ENCODE peak calls at places on chromosomes 16 and 17, in seven cellular contexts. X is lower lobe of right lung, O is fibroblast of pulmonary artery, H is colonic mucosa, L is foreskin fibroblast, A is AG09309, P is lung. K is an unnamed sample.

GRCh38 chr16:3180445-3180878 is 7.5 kb upstream of the OR1F1 start:
- DNase-seq in P (no peak), H (no peak), A (no peak), X (no peak), O (no peak), L (no peak), K (no peak)

GRCh38 chr17:14304222-14304844 is 3.5 kb downstream of the HS3ST3B1 start:
- DNase-seq in X (no peak), A (no peak), L (no peak), P (peak), O (no peak), H (no peak), K (no peak)

GRCh38 chr17:49576121-49576905 is 642 bp downstream of the NXPH3 start:
- DNase-seq in P (no peak), X (no peak), H (no peak), L (peak), O (peak), A (no peak), K (no peak)

GRCh38 chr16:31700200-31700529 is 172.5 kb downstream of the AHSP start:
- DNase-seq in H (no peak), P (no peak), A (no peak), O (no peak), X (no peak), L (peak), K (no peak)

GRCh38 chr17:66684716-66685115 is 150.2 kb upstream of the CACNG5 start:
- DNase-seq in O (no peak), X (no peak), L (no peak), P (no peak), A (no peak), H (no peak), K (no peak)

GRCh38 chr16:56372013-56372634 is 53.2 kb downstream of the AMFR start:
- DNase-seq in O (no peak), L (no peak), A (no peak), H (no peak), X (no peak), P (no peak), K (no peak)

GRCh38 chr17:78294776-78295175 is 63.3 kb downstream of the TMEM235 start:
- DNase-seq in A (peak), O (peak), L (peak), P (no peak), X (no peak), H (no peak), K (no peak)

GRCh38 chr16:89357460-89357859 is 132.9 kb downstream of the ANKRD11 start:
- DNase-seq in A (no peak), X (no peak), P (no peak), O (no peak), H (no peak), L (no peak), K (peak)

GRCh38 chr17:12296120-12296727 is 275.5 kb downstream of the MAP2K4 start:
- DNase-seq in H (no peak), O (no peak), L (no peak), A (no peak), P (no peak), X (no peak), K (no peak)

GRCh38 chr17:1423456-1424135 is 23.6 kb upstream of the YWHAE start:
- DNase-seq in O (no peak), L (no peak), P (peak), H (no peak), A (no peak), X (no peak), K (no peak)

GRCh38 chr17:82985973-82986372 is 93.4 kb upstream of the METRNL start:
- DNase-seq in O (peak), H (no peak), L (peak), A (no peak), X (peak), P (peak), K (no peak)

GRCh38 chr16:86986136-86986535 is 331.1 kb downstream of the C16orf95 start:
- DNase-seq in H (no peak), X (no peak), A (no peak), P (no peak), O (no peak), L (no peak), K (no peak)

GRCh38 chr17:49353607-49354006 is 8.4 kb downstream of the ZNF652 start:
- DNase-seq in X (no peak), P (no peak), L (no peak), O (no peak), A (no peak), H (no peak), K (no peak)

GRCh38 chr16:30731411-30731810 is 16.8 kb upstream of the PHKG2 start:
- DNase-seq in X (no peak), H (no peak), O (no peak), L (no peak), P (no peak), A (no peak), K (peak)

GRCh38 chr17:65158081-65158480 is 20.9 kb downstream of the RGS9 start:
- DNase-seq in P (no peak), X (no peak), H (no peak), L (no peak), O (no peak), A (no peak), K (no peak)

GRCh38 chr17:39740357-39741111 is 2.8 kb downstream of the GRB7 start:
- DNase-seq in A (no peak), H (peak), X (no peak), L (peak), O (peak), P (no peak), K (no peak)

GRCh38 chr17:65593092-65593869 is 31.8 kb upstream of the AXIN2 start:
- DNase-seq in H (no peak), O (no peak), A (no peak), X (no peak), L (no peak), P (no peak), K (no peak)

GRCh38 chr16:16045311-16045710 is 95.9 kb downstream of the ABCC1 start:
- DNase-seq in L (no peak), O (peak), P (no peak), A (no peak), H (no peak), X (no peak), K (no peak)

GRCh38 chr16:87017388-87018012 is 299.7 kb downstream of the C16orf95 start:
- DNase-seq in O (peak), X (no peak), P (no peak), H (no peak), L (peak), A (peak), K (no peak)

GRCh38 chr17:42155614-42156045 is 841 bp upstream of the RAB5C start:
- DNase-seq in O (no peak), A (no peak), P (no peak), H (no peak), X (no peak), L (no peak), K (no peak)

GRCh38 chr17:21157586-21158370 is 31.0 kb downstream of the DHRS7B start:
- DNase-seq in H (no peak), L (no peak), P (no peak), X (no peak), A (no peak), O (no peak), K (no peak)

GRCh38 chr16:69712277-69712676 is 14.1 kb downstream of the NQO1 start:
- DNase-seq in X (no peak), O (no peak), A (no peak), H (no peak), L (no peak), P (no peak), K (no peak)

GRCh38 chr16:87240211-87241134 is 76.7 kb downstream of the C16orf95 start:
- DNase-seq in H (peak), L (peak), P (no peak), X (no peak), A (peak), O (no peak), K (no peak)

DNA sequence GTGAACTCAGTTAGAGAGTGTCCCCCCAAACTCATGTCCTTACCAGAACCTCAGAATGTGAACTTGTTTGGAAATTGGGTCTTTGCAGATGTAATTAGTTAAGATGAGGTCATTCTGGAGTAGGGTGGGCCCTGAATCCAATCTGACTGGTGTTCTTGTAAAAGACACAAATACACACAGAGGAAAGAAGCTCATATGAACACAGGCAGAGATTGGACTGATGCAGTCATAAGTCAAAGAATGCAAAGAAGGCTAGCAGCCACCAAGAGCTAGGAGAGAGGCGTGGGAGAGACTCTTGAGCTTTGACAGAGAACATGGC is 2.1 kb upstream of the NAGPA start:
- DNase-seq in L (no peak), X (no peak), A (no peak), H (no peak), O (no peak), P (no peak), K (no peak)
- TF ChIP-seq CTCF in L (no peak), X (no peak), A (no peak), H (no peak), O (no peak), P (no peak), K (no peak)

GRCh38 chr16:50273382-50273690 is 7.0 kb downstream of the ADCY7 start:
- DNase-seq in L (no peak), P (no peak), O (no peak), H (no peak), X (no peak), A (no peak), K (no peak)

GRCh38 chr16:50273888-50274770 is 7.8 kb downstream of the ADCY7 start:
- DNase-seq in A (no peak), O (no peak), X (peak), P (no peak), H (peak), L (no peak), K (no peak)

GRCh38 chr16:50276128-50276444 is 9.7 kb downstream of the ADCY7 start:
- DNase-seq in O (no peak), H (no peak), X (no peak), A (no peak), P (no peak), L (no peak), K (no peak)

GRCh38 chr16:50275428-50276127 is 9.2 kb downstream of the ADCY7 start:
- DNase-seq in X (no peak), O (no peak), A (no peak), H (no peak), P (no peak), L (no peak), K (no peak)

GRCh38 chr16:50274771-50275415 is 8.5 kb downstream of the ADCY7 start:
- DNase-seq in O (no peak), P (no peak), H (no peak), A (no peak), X (no peak), L (no peak), K (no peak)
- H3K4me3 ChIP-seq in O (no peak), P (peak), H (peak), A (no peak), X (peak), L (no peak), K (peak)

GRCh38 chr17:33016920-33017319 is 25.3 kb downstream of the SPACA3 start:
- DNase-seq in X (no peak), L (no peak), O (no peak), P (no peak), A (no peak), H (no peak), K (no peak)
- TF ChIP-seq CTCF in X (no peak), L (no peak), O (no peak), P (no peak), A (peak), H (no peak), K (no peak)

GRCh38 chr17:57433396-57433944 is 177.1 kb downstream of the MSI2 start:
- DNase-seq in O (no peak), H (no peak), P (no peak), X (no peak), A (no peak), L (no peak), K (no peak)

GRCh38 chr17:57431415-57431814 is 175.1 kb downstream of the MSI2 start:
- DNase-seq in P (no peak), A (no peak), X (no peak), H (no peak), L (no peak), O (no peak), K (no peak)

GRCh38 chr17:57429966-57430365 is 173.6 kb downstream of the MSI2 start:
- DNase-seq in X (no peak), P (no peak), O (no peak), H (no peak), A (no peak), L (no peak), K (no peak)

GRCh38 chr17:57434361-57434760 is 178.0 kb downstream of the MSI2 start:
- DNase-seq in O (no peak), A (no peak), X (no peak), H (no peak), L (no peak), P (no peak), K (no peak)

GRCh38 chr17:57432507-57433277 is 176.4 kb downstream of the MSI2 start:
- DNase-seq in O (no peak), X (no peak), H (no peak), A (no peak), P (no peak), L (no peak), K (no peak)
- H3K4me3 ChIP-seq in O (no peak), X (no peak), H (no peak), A (no peak), P (no peak), L (no peak), K (no peak)

GRCh38 chr16:26765087-26765486 is 301.6 kb upstream of the C16orf82 start:
- DNase-seq in P (no peak), A (no peak), X (no peak), L (no peak), O (no peak), H (no peak), K (no peak)
- TF ChIP-seq CTCF in P (no peak), A (no peak), X (peak), L (no peak), O (no peak), H (no peak), K (no peak)